ENCODE peak calls at places on chromosome 18, in six cellular contexts. J, T, X, C, R and Q are unnamed samples.

GRCh38 chr18:3012306-3012919 is 531 bp downstream of the LPIN2 start:
- DNase-seq in X (peak), R (peak), C (peak), J (peak), T (peak), Q (peak)

GRCh38 chr18:79772865-79773696 is 24.7 kb upstream of the KCNG2 start:
- DNase-seq in C (no peak), T (no peak), R (no peak), J (no peak), X (no peak), Q (no peak)

GRCh38 chr18:47876813-47877212 is 53.6 kb downstream of the SMAD2 start:
- DNase-seq in X (peak), R (no peak), J (no peak), C (peak), T (no peak), Q (no peak)

GRCh38 chr18:46407471-46408166 is 249.4 kb downstream of the LOXHD1 start:
- DNase-seq in R (peak), X (no peak), T (no peak), J (no peak), C (no peak), Q (no peak)

GRCh38 chr18:49811151-49811938 is 2.0 kb downstream of the ACAA2 start:
- DNase-seq in J (no peak), X (peak), R (no peak), T (no peak), C (no peak), Q (peak)

GRCh38 chr18:13703899-13704298 is 22.5 kb downstream of the FAM210A start:
- DNase-seq in X (peak), C (peak), R (no peak), T (no peak), J (peak), Q (no peak)

GRCh38 chr18:5721924-5722323 is 173.4 kb downstream of the TMEM200C start:
- DNase-seq in R (no peak), J (no peak), X (no peak), T (no peak), C (no peak), Q (no peak)

GRCh38 chr18:22987547-22988182 is 54.5 kb downstream of the RBBP8 start:
- DNase-seq in J (no peak), C (no peak), X (no peak), T (no peak), R (no peak), Q (no peak)

GRCh38 chr18:51195602-51196115 is 1.8 kb downstream of the MEX3C start:
- DNase-seq in C (peak), X (peak), J (peak), R (no peak), T (peak), Q (peak)

GRCh38 chr18:69969491-69969890 is 21.8 kb upstream of the CD226 start:
- DNase-seq in T (no peak), X (no peak), C (no peak), J (no peak), R (no peak), Q (no peak)

GRCh38 chr18:21914739-21915319 is 174.2 kb downstream of the MIB1 start:
- DNase-seq in J (peak), X (peak), R (peak), T (peak), C (peak), Q (peak)

GRCh38 chr18:23257686-23258565 is 122.6 kb downstream of the CABLES1 start:
- DNase-seq in T (peak), C (no peak), X (no peak), J (no peak), R (no peak), Q (no peak)

GRCh38 chr18:58161659-58162058 is 117.6 kb downstream of the NEDD4L start:
- DNase-seq in X (peak), T (peak), R (no peak), J (no peak), C (peak), Q (no peak)

GRCh38 chr18:59704146-59704545 is 6.9 kb upstream of the CCBE1 start:
- DNase-seq in C (no peak), J (no peak), X (no peak), R (no peak), T (no peak), Q (no peak)

GRCh38 chr18:49206717-49207116 is 253.7 kb downstream of the DYM start:
- DNase-seq in X (no peak), R (no peak), J (no peak), T (no peak), C (no peak), Q (no peak)

GRCh38 chr18:76756491-76757288 is 65.7 kb upstream of the ZNF236 start:
- DNase-seq in J (no peak), C (no peak), R (no peak), X (no peak), T (peak), Q (no peak)

GRCh38 chr18:51165296-51165695 is 32.2 kb downstream of the MEX3C start:
- DNase-seq in R (no peak), C (no peak), T (no peak), X (no peak), J (no peak), Q (no peak)

GRCh38 chr18:54392621-54393023 is 34.9 kb downstream of the C18orf54 start:
- DNase-seq in X (peak), T (no peak), R (peak), J (peak), C (peak), Q (peak)

GRCh38 chr18:22556271-22556990 is 138.7 kb upstream of the CTAGE1 start:
- DNase-seq in C (no peak), J (no peak), X (no peak), T (peak), R (no peak), Q (no peak)

GRCh38 chr18:55634545-55634944 is 46.6 kb upstream of the TCF4 start:
- DNase-seq in C (no peak), J (no peak), X (no peak), R (peak), T (no peak), Q (no peak)

GRCh38 chr18:61797691-61798590 is 94.9 kb downstream of the RNF152 start:
- DNase-seq in C (no peak), T (no peak), J (no peak), R (no peak), X (no peak), Q (peak)

GRCh38 chr18:70693196-70693595 is 404.4 kb downstream of the SOCS6 start:
- DNase-seq in R (no peak), T (no peak), C (no peak), X (no peak), J (no peak), Q (no peak)

GRCh38 chr18:49561377-49562193 is at the start of gene LIPG:
- DNase-seq in X (peak), C (no peak), J (peak), R (peak), T (peak), Q (peak)

GRCh38 chr18:48642503-48642902 is 103.7 kb downstream of the CTIF start:
- DNase-seq in X (no peak), R (no peak), J (no peak), T (no peak), C (no peak), Q (no peak)

GRCh38 chr18:9787126-9787525 is 79.0 kb downstream of the RAB31 start:
- DNase-seq in X (no peak), R (no peak), J (no peak), T (no peak), C (no peak), Q (no peak)

GRCh38 chr18:78579854-78580577 is 399.6 kb upstream of the SALL3 start:
- DNase-seq in C (no peak), T (no peak), X (no peak), R (no peak), J (no peak), Q (no peak)

GRCh38 chr18:6746386-6746960 is 17.0 kb downstream of the ARHGAP28 start:
- DNase-seq in R (no peak), T (no peak), C (no peak), X (no peak), J (peak), Q (no peak)

GRCh38 chr18:8140841-8141501 is 468.3 kb upstream of the RAB12 start:
- DNase-seq in X (peak), T (peak), R (no peak), C (no peak), J (no peak), Q (no peak)